ENCODE peak calls at places on chromosomes 5 and 9, in six cellular contexts. Z, D, F, Y, L and G are unnamed samples. For H3K4me1, the result is how much of the 10 kb centered on the place peaks cover.

GRCh38 chr9:6184749-6185645 is 30.6 kb upstream of the IL33 start:
- DNase-seq in Z (no peak), D (no peak), F (peak), Y (no peak), L (no peak), G (no peak)

GRCh38 chr9:130370226-130370625 is 74.5 kb upstream of the ASS1 start:
- DNase-seq in F (no peak), Z (no peak), D (no peak), L (no peak), Y (no peak), G (no peak)

GRCh38 chr9:77856615-77857014 is 175.0 kb downstream of the GNAQ start:
- DNase-seq in D (no peak), F (no peak), L (no peak), Y (no peak), Z (peak), G (no peak)

GRCh38 chr9:78562021-78562420 is 265.1 kb downstream of the PSAT1 start:
- DNase-seq in L (no peak), F (no peak), D (no peak), Z (no peak), Y (no peak), G (no peak)

GRCh38 chr5:3217114-3217513 is 378.5 kb upstream of the IRX1 start:
- DNase-seq in L (no peak), Z (no peak), F (no peak), D (no peak), Y (peak), G (no peak)

GRCh38 chr9:14775917-14776316 is 53.4 kb upstream of the CER1 start:
- DNase-seq in D (no peak), F (no peak), L (no peak), Y (peak), Z (no peak), G (no peak)

GRCh38 chr5:146848133-146848532 is 30.4 kb downstream of the PPP2R2B start:
- DNase-seq in Z (no peak), Y (no peak), D (no peak), F (no peak), L (no peak), G (no peak)

GRCh38 chr5:122229551-122229950 is 82.5 kb upstream of the SNCAIP start:
- DNase-seq in D (no peak), L (no peak), F (no peak), Y (no peak), Z (no peak), G (no peak)

GRCh38 chr9:81592890-81593271 is 96.5 kb downstream of the TLE1 start:
- DNase-seq in Z (no peak), Y (peak), F (peak), D (no peak), L (no peak), G (peak)

GRCh38 chr9:108544866-108545265 is 310.9 kb downstream of the ACTL7B start:
- DNase-seq in D (no peak), F (no peak), Y (no peak), L (no peak), Z (no peak), G (no peak)

GRCh38 chr5:143182901-143183820 is 220.3 kb downstream of the NR3C1 start:
- DNase-seq in F (peak), Z (no peak), Y (no peak), D (no peak), L (no peak), G (peak)

GRCh38 chr5:8750100-8750499 is 795.8 kb downstream of the SEMA5A start:
- DNase-seq in Y (no peak), Z (no peak), D (no peak), F (no peak), L (no peak), G (no peak)

GRCh38 chr9:86809151-86809550 is 138.2 kb downstream of the GAS1 start:
- DNase-seq in D (no peak), F (no peak), L (no peak), Z (no peak), Y (no peak), G (no peak)

GRCh38 chr5:117881426-117882230 is 1106.7 kb downstream of the DTWD2 start:
- DNase-seq in D (no peak), Z (no peak), Y (no peak), F (no peak), L (no peak), G (no peak)

GRCh38 chr9:76744336-76744735 is 19.9 kb upstream of the PCA3 start:
- DNase-seq in L (no peak), Z (no peak), Y (no peak), F (no peak), D (no peak), G (no peak)

GRCh38 chr9:127963359-127964064 is 17.3 kb downstream of the EEIG1 start:
- DNase-seq in Z (no peak), D (no peak), Y (peak), F (peak), L (no peak), G (no peak)

GRCh38 chr9:109821711-109822110 is 41.7 kb downstream of the PALM2AKAP2 start:
- DNase-seq in L (no peak), Z (no peak), F (no peak), Y (no peak), D (no peak), G (no peak)

GRCh38 chr9:75185585-75186170 is 97.4 kb downstream of the OSTF1 start:
- DNase-seq in Y (no peak), Z (peak), L (peak), F (no peak), D (no peak), G (no peak)

GRCh38 chr5:88925692-88926490 is 42.9 kb upstream of the MEF2C start:
- DNase-seq in D (no peak), F (no peak), Z (peak), Y (no peak), L (no peak), G (no peak)

GRCh38 chr5:421901-422300 is 21.1 kb upstream of the EXOC3 start:
- DNase-seq in F (no peak), D (no peak), Z (no peak), Y (peak), L (no peak), G (no peak)

GRCh38 chr5:17439956-17440355 is 58.1 kb upstream of the TAF11L2 start:
- DNase-seq in F (no peak), Z (no peak), Y (no peak), D (no peak), L (no peak), G (no peak)

GRCh38 chr9:21395778-21396717 is 10.8 kb upstream of the IFNA2 start:
- DNase-seq in Y (peak), D (no peak), Z (peak), L (peak), F (peak), G (no peak)

GRCh38 chr5:174418809-174419522 is 305.4 kb upstream of the MSX2 start:
- DNase-seq in D (no peak), F (no peak), Y (no peak), L (peak), Z (no peak), G (no peak)

GRCh38 chr5:132473608-132474007 is 17.0 kb downstream of the IRF1 start:
- DNase-seq in L (no peak), Y (peak), Z (no peak), F (no peak), D (no peak), G (no peak)

GRCh38 chr5:9394221-9394620 is 151.7 kb downstream of the SEMA5A start:
- DNase-seq in Y (no peak), F (no peak), D (no peak), L (no peak), Z (no peak), G (no peak)

GRCh38 chr9:105329729-105330082 is 85.3 kb downstream of the SLC44A1 start:
- DNase-seq in Y (no peak), L (no peak), Z (no peak), D (no peak), F (no peak), G (no peak)

GRCh38 chr9:112184946-112185345 is 9.8 kb upstream of the SUSD1 start:
- DNase-seq in Z (no peak), F (no peak), D (no peak), Y (no peak), L (no peak), G (no peak)

GRCh38 chr5:132385321-132386105 is 16.0 kb downstream of the SLC22A5 start:
- DNase-seq in Y (no peak), D (no peak), F (no peak), L (no peak), Z (peak), G (no peak)

GRCh38 chr9:104970588-104970987 is 42.6 kb upstream of the ABCA1 start:
- DNase-seq in Y (no peak), L (no peak), D (no peak), F (no peak), Z (no peak), G (no peak)

GRCh38 chr5:169139381-169140125 is 161.4 kb downstream of the SLIT3 start:
- DNase-seq in D (peak), Z (peak), Y (peak), F (peak), L (no peak), G (no peak)

GRCh38 chr9:128933731-128934130 is 12.9 kb downstream of the PHYHD1 start:
- DNase-seq in F (no peak), Z (no peak), Y (peak), D (no peak), L (no peak), G (no peak)

GRCh38 chr9:121559183-121559582 is 59.5 kb upstream of the GGTA1 start:
- DNase-seq in F (peak), D (no peak), Y (no peak), L (no peak), Z (peak), G (no peak)
- H3K27ac ChIP-seq in F (no peak), D (peak), Y (no peak), L (no peak), Z (peak), G (peak)

GRCh38 chr5:140346348-140347221 is at the start of gene HBEGF:
- DNase-seq in F (peak), D (peak), Z (peak), Y (peak), L (peak), G (peak)
- H3K4me1 ChIP-seq in F (under half), D (under half), Z (half or more), Y (under half), L (under half), G (half or more)

DNA sequence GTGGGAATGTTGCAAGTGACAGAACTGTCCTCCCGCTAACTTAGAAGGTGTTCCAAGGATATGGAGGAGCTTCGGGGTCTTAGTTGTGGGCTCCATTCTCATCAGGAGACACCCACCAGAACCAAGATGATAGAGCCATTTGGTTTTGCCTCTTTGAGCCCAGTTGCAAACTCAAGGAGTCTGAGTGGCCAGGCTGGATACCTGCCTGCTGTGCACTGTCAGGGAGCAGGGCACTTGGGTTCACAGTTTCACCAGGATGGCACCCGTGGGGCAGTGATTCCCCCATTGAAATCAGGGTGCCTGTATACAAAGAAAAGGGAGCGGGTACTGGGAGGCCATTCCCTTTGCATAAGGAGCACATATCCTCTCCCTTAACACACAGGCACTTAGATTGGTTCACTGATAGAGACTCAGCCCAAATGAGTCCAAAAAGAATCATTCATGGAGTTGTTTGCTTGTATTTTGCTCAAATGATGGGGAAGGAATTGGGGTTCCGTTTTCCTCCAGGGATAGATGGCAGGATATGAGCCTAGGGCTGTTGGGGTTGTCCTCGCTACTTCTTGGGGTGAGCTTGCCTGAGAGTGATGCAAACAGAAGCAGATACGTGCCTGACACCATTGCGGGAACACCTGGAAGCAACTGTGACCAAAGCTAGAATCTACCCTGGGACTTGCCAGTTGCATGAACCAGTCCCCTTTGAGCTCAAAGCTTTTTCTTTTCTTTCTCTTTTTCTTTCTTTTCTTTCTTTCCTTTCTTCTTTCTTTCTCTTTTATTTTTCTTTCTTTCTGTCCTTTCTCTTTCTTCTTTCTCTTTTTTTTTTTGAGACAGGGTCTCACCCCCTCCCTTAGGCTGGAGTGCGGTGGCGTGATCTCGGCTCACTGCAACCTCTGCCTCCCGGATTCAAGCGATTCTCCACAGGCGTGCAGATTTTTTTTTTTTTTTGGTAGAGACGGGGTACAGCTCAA is 1.3 kb upstream of the PRR7 start:
- DNase-seq in D (no peak), F (no peak), Z (no peak), Y (no peak), L (no peak), G (no peak)
- H3K27ac ChIP-seq in D (no peak), F (no peak), Z (no peak), Y (no peak), L (no peak), G (no peak)

GRCh38 chr9:121731090-121731489 is 79.7 kb downstream of the DAB2IP start:
- DNase-seq in Y (no peak), D (no peak), L (no peak), F (no peak), Z (no peak), G (no peak)
- H3K4me1 ChIP-seq in Y (under half), D (under half), L (under half), F (under half), Z (under half), G (half or more)

GRCh38 chr5:178431063-178431776 is 159.0 kb downstream of the COL23A1 start:
- DNase-seq in F (no peak), Y (no peak), L (no peak), D (peak), Z (no peak), G (no peak)
- H3K27ac ChIP-seq in F (no peak), Y (peak), L (no peak), D (peak), Z (no peak), G (no peak)

GRCh38 chr5:68220914-68221313 is 5.4 kb downstream of the PIK3R1 start:
- DNase-seq in L (no peak), F (no peak), Y (no peak), Z (no peak), D (no peak), G (no peak)
- H3K4me1 ChIP-seq in L (under half), F (under half), Y (under half), Z (under half), D (under half), G (half or more)

GRCh38 chr9:2228132-2228531 is 213.0 kb downstream of the SMARCA2 start:
- DNase-seq in F (peak), Y (no peak), Z (no peak), D (no peak), L (peak), G (no peak)
- H3K27ac ChIP-seq in F (no peak), Y (no peak), Z (no peak), D (peak), L (no peak), G (no peak)

GRCh38 chr9:138112791-138113600 is 235.4 kb downstream of the CACNA1B start:
- DNase-seq in L (peak), F (no peak), Z (no peak), Y (peak), D (no peak), G (no peak)

GRCh38 chr9:138111607-138112006 is 234.0 kb downstream of the CACNA1B start:
- DNase-seq in L (no peak), Y (peak), D (no peak), Z (no peak), F (no peak), G (no peak)

GRCh38 chr9:138114501-138115245 is 237.1 kb downstream of the CACNA1B start:
- DNase-seq in Z (no peak), Y (peak), L (peak), F (no peak), D (no peak), G (no peak)

GRCh38 chr9:138115506-138115905 is 237.9 kb downstream of the CACNA1B start:
- DNase-seq in Z (no peak), F (no peak), L (peak), Y (peak), D (no peak), G (no peak)

GRCh38 chr9:138112090-138112748 is 234.6 kb downstream of the CACNA1B start:
- DNase-seq in Y (peak), F (no peak), L (peak), D (no peak), Z (no peak), G (no peak)
- H3K4me1 ChIP-seq in Y (under half), F (under half), L (under half), D (under half), Z (under half), G (under half)

GRCh38 chr9:138033950-138034349 is 156.4 kb downstream of the CACNA1B start:
- DNase-seq in L (no peak), F (no peak), Z (no peak), Y (no peak), D (peak), G (no peak)

GRCh38 chr9:138042146-138042545 is 164.6 kb downstream of the CACNA1B start:
- DNase-seq in Z (no peak), Y (no peak), F (no peak), D (peak), L (no peak), G (no peak)

GRCh38 chr9:138037140-138037539 is 159.6 kb downstream of the CACNA1B start:
- DNase-seq in D (peak), Y (peak), Z (no peak), F (no peak), L (no peak), G (no peak)

GRCh38 chr9:138040446-138041430 is 163.2 kb downstream of the CACNA1B start:
- DNase-seq in D (peak), F (no peak), Z (no peak), Y (peak), L (no peak), G (no peak)

GRCh38 chr9:138038244-138038671 is 160.7 kb downstream of the CACNA1B start:
- DNase-seq in Z (no peak), L (no peak), D (peak), Y (peak), F (no peak), G (no peak)
- H3K27ac ChIP-seq in Z (no peak), L (no peak), D (no peak), Y (no peak), F (no peak), G (no peak)